ENCODE peak calls at places on chromosome X, in nine cellular contexts. K is GM23248, B is MM.1S, R is fibroblast of lung, I is K562, Q is hepatocyte, T is HepG2, M is GM12878, W is PC-3. V is an unnamed sample.

GRCh38 chrX:872090-872489 is 241.5 kb downstream of the SHOX start:
- DNase-seq in K (no peak), B (no peak), R (no peak), I (no peak), Q (no peak), T (no peak), M (no peak), W (no peak), V (no peak)

GRCh38 chrX:123975180-123975579 is 13.7 kb downstream of the STAG2 start:
- DNase-seq in K (peak; percentile 65), B (no peak), R (no peak), I (no peak), Q (no peak), T (no peak), M (no peak), W (peak; percentile 49), V (no peak)

GRCh38 chrX:80765226-80765625 is 44.5 kb downstream of the BRWD3 start:
- DNase-seq in K (peak; percentile 64), B (no peak), R (peak; percentile 51), I (no peak), Q (no peak), T (peak; percentile 4), M (no peak), W (peak; percentile 83), V (peak; percentile 5)

GRCh38 chrX:134551365-134552095 is 91.6 kb downstream of the HPRT1 start:
- DNase-seq in K (peak; percentile 56), B (no peak), R (peak; percentile 75), I (no peak), Q (no peak), T (no peak), M (no peak), W (peak; percentile 68), V (no peak)

GRCh38 chrX:21881881-21882574 is 26.2 kb downstream of the YY2 start:
- DNase-seq in K (no peak), B (no peak), R (no peak), I (no peak), Q (no peak), T (no peak), M (no peak), W (no peak), V (no peak)

GRCh38 chrX:103197721-103198306 is 17.1 kb upstream of the BEX4 start:
- DNase-seq in K (peak; percentile 42), B (no peak), R (peak; percentile 58), I (no peak), Q (no peak), T (no peak), M (no peak), W (no peak), V (no peak)

GRCh38 chrX:152915541-152916241 is 17.8 kb downstream of the ZNF185 start:
- DNase-seq in K (peak; percentile 65), B (peak; percentile 9), R (peak; percentile 42), I (peak; percentile 72), Q (peak; percentile 52), T (peak; percentile 22), M (no peak), W (peak; percentile 78), V (peak; percentile 67)

GRCh38 chrX:111460612-111461011 is 48.6 kb upstream of the DCX start:
- DNase-seq in K (peak; percentile 1), B (no peak), R (no peak), I (no peak), Q (no peak), T (no peak), M (no peak), W (no peak), V (no peak)

GRCh38 chrX:27890611-27891010 is 82.8 kb downstream of the MAGEB10 start:
- DNase-seq in K (peak; percentile 22), B (no peak), R (peak; percentile 64), I (no peak), Q (no peak), T (no peak), M (no peak), W (peak; percentile 86), V (no peak)

GRCh38 chrX:15321447-15321846 is 6.0 kb upstream of the ASB11 start:
- DNase-seq in K (no peak), B (no peak), R (no peak), I (no peak), Q (no peak), T (no peak), M (no peak), W (no peak), V (no peak)

DNA sequence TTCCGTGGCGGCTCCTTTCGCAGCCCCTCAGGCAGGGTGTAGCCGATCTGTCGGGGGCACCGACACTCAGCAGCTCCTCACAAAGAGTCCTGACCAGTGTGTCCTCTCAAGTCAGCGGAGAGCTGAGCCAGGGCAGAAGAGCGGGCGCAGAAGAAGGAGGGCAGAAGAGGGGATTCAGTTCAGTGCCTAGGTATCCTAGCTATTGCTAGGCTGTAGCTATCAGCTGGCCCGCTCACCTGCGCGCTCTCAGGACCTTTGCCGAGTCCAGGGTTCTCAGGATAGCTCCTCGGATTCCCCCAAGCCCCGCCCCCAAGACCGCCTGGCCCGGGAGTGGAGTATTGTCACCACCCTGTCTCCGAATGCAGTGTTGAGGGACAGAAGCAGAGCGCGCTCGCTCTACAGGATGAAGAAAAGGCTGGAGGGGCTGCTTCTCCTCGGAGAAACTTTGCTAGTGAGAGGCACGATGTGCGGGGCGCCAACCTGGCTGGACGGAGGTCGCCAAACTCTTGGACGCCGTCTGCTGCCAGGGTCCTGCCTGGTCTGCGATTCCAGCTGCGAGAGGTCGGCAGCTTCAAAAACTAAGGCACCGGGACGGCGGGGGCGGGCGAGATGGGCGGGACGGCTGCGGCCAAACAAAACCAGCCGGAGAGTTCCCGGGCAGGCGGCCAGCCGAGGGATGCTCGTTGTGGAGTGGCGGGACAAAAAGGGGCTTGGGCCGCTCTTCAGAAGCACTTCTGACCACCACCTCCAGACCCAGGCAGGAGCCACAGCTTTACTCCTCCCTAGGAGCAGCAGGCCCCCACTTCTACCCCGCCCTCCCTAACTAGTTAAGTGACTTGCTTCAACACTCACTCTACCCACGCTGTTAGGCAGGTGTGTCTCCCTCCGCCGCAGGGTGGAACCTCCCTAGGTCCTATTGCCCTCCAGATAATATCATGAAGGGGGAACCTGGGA is at the start of gene XKRX:
- DNase-seq in K (peak; percentile 53), B (peak; percentile 57), R (no peak), I (peak; percentile 13), Q (peak; percentile 66), T (no peak), M (no peak), W (peak; percentile 40), V (peak; percentile 82)
- H2AFZ ChIP-seq in K (peak within 1 kb of the TSS; percentile 73), B (peak within 1 kb of the TSS; percentile 85), R (no peak within 1 kb of the TSS), I (no peak within 1 kb of the TSS), Q (peak within 1 kb of the TSS; percentile 63), T (no peak within 1 kb of the TSS), M (peak within 1 kb of the TSS; percentile 18), W (peak within 1 kb of the TSS; percentile 87), V (peak within 1 kb of the TSS; percentile 90)

DNA sequence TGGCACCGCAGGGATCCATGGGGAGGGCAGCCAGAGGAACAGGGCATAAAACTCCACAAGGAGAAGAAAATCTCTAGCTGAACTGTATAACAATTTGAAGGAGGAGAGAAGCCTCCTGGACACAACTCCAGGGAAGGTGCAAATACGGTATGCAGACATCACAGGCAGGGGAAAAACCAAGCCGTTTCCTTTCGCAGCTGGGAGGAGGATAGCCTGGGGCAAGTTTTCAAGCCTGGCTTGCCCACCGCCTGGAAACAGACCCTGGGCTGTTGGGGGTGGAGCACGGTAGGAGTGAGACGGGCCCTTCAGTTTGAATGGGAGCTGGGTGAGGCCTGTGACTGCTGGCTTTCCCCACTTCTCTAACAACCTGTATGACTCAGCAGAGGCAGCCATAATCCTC is 43.4 kb upstream of the TAF9B start:
- DNase-seq in K (no peak), B (no peak), R (no peak), I (no peak), Q (no peak), T (no peak), M (no peak), W (no peak), V (no peak)
- TF ChIP-seq EZH2 in K (no peak), B (no peak), R (no peak), I (no peak), Q (no peak), T (no peak), M (no peak), W (no peak), V (no peak)

GRCh38 chrX:40090050-40090804 is 7.5 kb downstream of the BCOR start:
- DNase-seq in K (peak; percentile 49), B (no peak), R (no peak), I (peak; percentile 61), Q (peak; percentile 46), T (no peak), M (no peak), W (no peak), V (no peak)
- H3K79me2 ChIP-seq in K (peaks cover 99% of the 10 kb centered on the region), B (peaks cover 100% of the 10 kb centered on the region), R (peaks cover 17% of the 10 kb centered on the region), I (peaks cover 100% of the 10 kb centered on the region), Q (peaks cover 94% of the 10 kb centered on the region), T (peaks cover 90% of the 10 kb centered on the region), M (peaks cover 23% of the 10 kb centered on the region), W (peaks cover 98% of the 10 kb centered on the region), V (peaks cover 91% of the 10 kb centered on the region)

GRCh38 chrX:13090261-13091110 is 46.1 kb upstream of the FAM9C start:
- DNase-seq in K (no peak), B (no peak), R (peak; percentile 80), I (peak; percentile 9), Q (peak; percentile 44), T (peak; percentile 67), M (no peak), W (no peak), V (no peak)
- H2AFZ ChIP-seq in K (no peak overlapping the region), B (no peak overlapping the region), R (no peak overlapping the region), I (peak overlapping the region; percentile 96), Q (peak overlapping the region; percentile 37), T (peak overlapping the region; percentile 72), M (peak overlapping the region; percentile 24), W (peak overlapping the region; percentile 26), V (no peak overlapping the region)

DNA sequence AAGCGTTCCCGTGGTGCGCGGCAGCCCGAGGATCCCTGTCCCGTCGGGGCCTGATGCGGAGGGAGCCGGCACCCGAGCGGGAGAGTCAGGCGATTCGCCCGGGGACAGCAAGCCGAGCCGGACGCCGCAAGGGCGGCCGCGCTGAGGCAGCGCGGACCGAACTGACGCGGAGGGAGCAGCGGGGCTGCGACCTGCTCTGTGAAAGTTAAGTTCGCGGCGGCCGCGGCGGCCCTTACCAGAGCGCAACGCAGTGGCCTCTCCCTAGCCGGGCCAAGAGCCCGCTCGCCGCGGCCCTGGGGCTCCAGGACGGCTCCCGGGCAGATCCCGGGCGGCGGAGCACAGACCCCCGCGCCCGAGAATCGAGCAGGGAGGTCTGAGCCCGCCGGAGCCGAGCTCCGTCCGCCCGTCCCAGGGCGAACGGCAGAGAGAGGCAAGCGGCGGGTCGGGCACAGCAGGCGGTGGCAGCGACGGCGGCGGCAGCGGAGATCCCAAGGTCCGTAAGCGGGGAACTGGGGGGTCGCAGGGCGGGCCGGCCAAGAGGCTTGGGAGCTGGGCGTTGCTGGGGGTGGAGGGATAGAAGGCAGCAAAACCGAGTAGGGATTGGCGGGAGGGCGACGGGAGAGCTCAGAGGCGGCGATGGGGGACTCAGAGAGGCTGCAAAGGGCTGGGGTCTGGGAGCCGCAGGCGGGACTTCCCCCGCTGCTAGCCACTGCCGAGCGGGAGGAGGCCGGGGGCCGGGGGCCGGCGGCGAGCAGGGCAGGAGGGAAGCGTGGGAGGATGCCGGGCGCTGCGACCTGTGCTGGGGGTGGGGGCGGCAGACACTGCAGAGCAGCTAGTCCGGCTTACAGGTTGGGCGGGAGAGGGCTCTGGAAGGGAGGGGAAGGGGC is 1.0 kb downstream of the GPR50 start:
- DNase-seq in K (no peak), B (no peak), R (no peak), I (no peak), Q (peak; percentile 18), T (no peak), M (no peak), W (no peak), V (peak; percentile 61)
- TF ChIP-seq EZH2 in K (no peak), B (no peak), R (no peak), I (no peak), Q (peak; percentile 95), T (peak; percentile 72), M (no peak), W (no peak), V (no peak)